ENCODE peak calls at places on chromosomes 6 and 20, in eight cellular contexts. Y, S, A, F, K, U, X and J are unnamed samples. For H3K9me3, the result is how much of the 10 kb centered on the place peaks cover.

GRCh38 chr20:8481636-8482035 is 349.6 kb downstream of the PLCB1 start:
- DNase-seq in Y (no peak), S (no peak), A (no peak), F (peak), K (no peak), U (no peak), X (no peak), J (no peak)

GRCh38 chr20:36969050-36969449 is 17.5 kb upstream of the SAMHD1 start:
- DNase-seq in Y (no peak), S (no peak), A (no peak), F (no peak), K (no peak), U (no peak), X (no peak), J (no peak)

GRCh38 chr6:98931710-98932109 is 16.0 kb downstream of the FBXL4 start:
- DNase-seq in Y (no peak), S (no peak), A (no peak), F (no peak), K (no peak), U (no peak), X (no peak), J (no peak)

GRCh38 chr6:2986722-2987196 is 12.9 kb upstream of the NQO2 start:
- DNase-seq in Y (no peak), S (no peak), A (no peak), F (peak), K (peak), U (no peak), X (no peak), J (no peak)

GRCh38 chr6:1407499-1407990 is 18.2 kb downstream of the FOXF2 start:
- DNase-seq in Y (no peak), S (no peak), A (no peak), F (peak), K (no peak), U (no peak), X (no peak), J (no peak)

GRCh38 chr6:101021504-101021903 is 140.4 kb upstream of the ASCC3 start:
- DNase-seq in Y (no peak), S (no peak), A (no peak), F (no peak), K (no peak), U (no peak), X (no peak), J (no peak)

GRCh38 chr6:149913085-149913484 is 9.8 kb downstream of the RAET1G start:
- DNase-seq in Y (no peak), S (no peak), A (no peak), F (no peak), K (no peak), U (no peak), X (no peak), J (peak)

GRCh38 chr6:6712979-6713514 is 124.5 kb downstream of the LY86 start:
- DNase-seq in Y (no peak), S (no peak), A (no peak), F (no peak), K (no peak), U (no peak), X (no peak), J (no peak)

GRCh38 chr6:136647363-136647763 is 97.1 kb upstream of the MAP7 start:
- DNase-seq in Y (no peak), S (no peak), A (no peak), F (peak), K (peak), U (no peak), X (no peak), J (no peak)

GRCh38 chr20:20010639-20011500 is 6.3 kb upstream of the NAA20 start:
- DNase-seq in Y (no peak), S (no peak), A (no peak), F (peak), K (no peak), U (no peak), X (no peak), J (no peak)

GRCh38 chr6:3929281-3929798 is 80.2 kb downstream of the FAM50B start:
- DNase-seq in Y (no peak), S (no peak), A (no peak), F (peak), K (peak), U (peak), X (no peak), J (no peak)

GRCh38 chr6:43667245-43668150 is 20.1 kb downstream of the MRPS18A start:
- DNase-seq in Y (peak), S (peak), A (no peak), F (peak), K (peak), U (peak), X (peak), J (no peak)

GRCh38 chr20:31717478-31717946 is 5.2 kb downstream of the BCL2L1 start:
- DNase-seq in Y (no peak), S (no peak), A (no peak), F (no peak), K (no peak), U (no peak), X (no peak), J (no peak)

GRCh38 chr6:90121982-90122381 is 174.7 kb downstream of the BACH2 start:
- DNase-seq in Y (no peak), S (no peak), A (no peak), F (peak), K (no peak), U (no peak), X (no peak), J (no peak)

GRCh38 chr6:20021795-20022194 is 184.6 kb downstream of the ID4 start:
- DNase-seq in Y (no peak), S (no peak), A (no peak), F (no peak), K (no peak), U (no peak), X (no peak), J (no peak)

GRCh38 chr20:41192575-41192974 is 55.2 kb downstream of the PLCG1 start:
- DNase-seq in Y (no peak), S (no peak), A (no peak), F (no peak), K (no peak), U (no peak), X (no peak), J (no peak)

GRCh38 chr6:139335447-139336210 is 38.8 kb downstream of the CITED2 start:
- DNase-seq in Y (no peak), S (no peak), A (no peak), F (no peak), K (no peak), U (no peak), X (no peak), J (no peak)

GRCh38 chr6:124792386-124792785 is 169.9 kb upstream of the RNF217 start:
- DNase-seq in Y (no peak), S (no peak), A (no peak), F (no peak), K (no peak), U (no peak), X (no peak), J (no peak)

GRCh38 chr20:43767686-43768474 is 41.1 kb upstream of the GTSF1L start:
- DNase-seq in Y (no peak), S (no peak), A (no peak), F (peak), K (no peak), U (no peak), X (no peak), J (no peak)

GRCh38 chr20:48658198-48658476 is 169.7 kb downstream of the PREX1 start:
- DNase-seq in Y (no peak), S (no peak), A (no peak), F (no peak), K (no peak), U (no peak), X (no peak), J (no peak)

GRCh38 chr6:11592289-11592906 is 54.8 kb downstream of the TMEM170B start:
- DNase-seq in Y (no peak), S (no peak), A (no peak), F (peak), K (no peak), U (peak), X (no peak), J (no peak)

GRCh38 chr6:30131947-30132497 is 3.9 kb upstream of the TRIM40 start:
- DNase-seq in Y (no peak), S (no peak), A (no peak), F (no peak), K (no peak), U (peak), X (no peak), J (no peak)

GRCh38 chr6:57224769-57225515 is 2.8 kb upstream of the RAB23 start:
- DNase-seq in Y (no peak), S (no peak), A (no peak), F (peak), K (no peak), U (no peak), X (no peak), J (no peak)

GRCh38 chr6:152201134-152201533 is 393.7 kb downstream of the ESR1 start:
- DNase-seq in Y (no peak), S (no peak), A (no peak), F (no peak), K (no peak), U (no peak), X (no peak), J (no peak)

GRCh38 chr20:24779166-24779565 is 169.9 kb upstream of the CST7 start:
- DNase-seq in Y (no peak), S (no peak), A (no peak), F (no peak), K (no peak), U (no peak), X (peak), J (no peak)

GRCh38 chr6:85496009-85496579 is 46.2 kb downstream of the NT5E start:
- DNase-seq in Y (no peak), S (no peak), A (no peak), F (no peak), K (no peak), U (no peak), X (no peak), J (no peak)

GRCh38 chr6:14066782-14067406 is 50.7 kb upstream of the CD83 start:
- DNase-seq in Y (peak), S (peak), A (no peak), F (peak), K (no peak), U (peak), X (no peak), J (no peak)

GRCh38 chr6:75643173-75643572 is 41.5 kb downstream of the SENP6 start:
- DNase-seq in Y (no peak), S (no peak), A (no peak), F (peak), K (no peak), U (no peak), X (no peak), J (no peak)

GRCh38 chr6:75065524-75065923 is 140.3 kb downstream of the COL12A1 start:
- DNase-seq in Y (no peak), S (peak), A (no peak), F (peak), K (peak), U (no peak), X (no peak), J (no peak)

GRCh38 chr20:51077601-51078000 is 54.7 kb upstream of the KCNG1 start:
- DNase-seq in Y (no peak), S (no peak), A (no peak), F (no peak), K (no peak), U (no peak), X (no peak), J (no peak)
- H3K27ac ChIP-seq in Y (no peak), S (no peak), A (no peak), F (no peak), K (no peak), U (no peak), X (no peak), J (no peak)

DNA sequence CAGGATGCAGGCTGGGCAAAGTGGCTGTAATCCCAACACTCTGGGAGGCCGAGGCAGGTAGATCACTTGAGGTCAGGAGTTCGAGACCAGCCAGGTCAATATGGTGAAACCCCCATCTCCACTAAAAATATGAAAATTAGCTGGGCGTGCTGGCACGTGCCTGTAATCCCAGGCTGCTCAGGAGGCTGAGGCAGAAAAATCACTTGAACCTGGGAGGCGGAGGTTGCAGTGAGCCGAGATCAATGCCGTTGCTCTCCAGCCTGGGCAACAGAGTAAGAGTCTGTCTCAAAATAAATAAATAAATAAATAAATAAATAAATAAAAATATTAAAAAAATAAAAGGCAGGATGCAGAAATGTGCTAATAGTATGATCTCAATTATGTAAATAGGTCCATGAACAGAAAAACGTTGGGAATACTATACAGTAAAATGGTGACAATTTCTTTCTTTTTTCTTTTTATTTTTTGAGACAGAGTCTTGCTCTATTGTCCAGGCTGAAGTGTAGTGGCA is 8.4 kb upstream of the CBFA2T2 start:
- DNase-seq in Y (no peak), S (no peak), A (no peak), F (no peak), K (no peak), U (no peak), X (no peak), J (no peak)
- H3K9me3 ChIP-seq in Y (under half), S (under half), A (under half), F (under half), K (under half), U (under half), X (under half), J (under half)

GRCh38 chr20:63543131-63543530 is 4.4 kb downstream of the SRMS start:
- DNase-seq in Y (no peak), S (no peak), A (no peak), F (no peak), K (no peak), U (no peak), X (no peak), J (no peak)

GRCh38 chr20:63542696-63543095 is 4.9 kb downstream of the SRMS start:
- DNase-seq in Y (no peak), S (no peak), A (no peak), F (no peak), K (no peak), U (no peak), X (no peak), J (no peak)

GRCh38 chr20:63541371-63541770 is 4.2 kb upstream of the PTK6 start:
- DNase-seq in Y (no peak), S (no peak), A (no peak), F (no peak), K (no peak), U (no peak), X (no peak), J (no peak)

GRCh38 chr20:63540417-63541186 is 3.4 kb upstream of the PTK6 start:
- DNase-seq in Y (no peak), S (no peak), A (no peak), F (peak), K (no peak), U (no peak), X (no peak), J (no peak)

DNA sequence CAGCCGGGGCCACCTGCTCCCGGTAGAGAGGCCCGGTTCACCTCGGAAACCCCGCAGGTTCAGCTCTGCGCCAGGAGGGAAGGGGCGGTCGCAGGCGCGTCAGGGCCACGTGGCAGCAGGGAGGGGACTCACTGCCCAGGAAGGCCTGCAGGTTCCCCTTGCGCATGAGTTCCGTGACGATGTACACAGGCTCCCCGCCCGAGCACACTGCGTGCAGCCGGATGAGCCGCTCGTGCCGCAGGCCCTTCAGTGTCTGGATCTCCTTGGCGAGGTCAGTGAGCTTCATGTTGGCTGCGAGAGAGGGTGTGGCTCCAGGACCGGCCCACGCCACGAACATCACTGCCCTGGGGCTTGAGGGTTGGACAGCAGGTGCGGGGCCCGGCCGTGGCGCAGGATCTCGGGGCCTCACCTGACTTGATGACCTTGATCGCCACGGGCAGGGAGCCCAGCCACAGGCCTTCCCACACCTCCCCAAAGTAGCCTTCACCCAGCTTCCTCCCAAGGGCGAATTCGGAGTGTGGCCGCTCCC is 4.9 kb upstream of the PTK6 start:
- DNase-seq in Y (peak), S (no peak), A (no peak), F (no peak), K (no peak), U (no peak), X (no peak), J (no peak)
- TF ChIP-seq POLR2A in Y (no peak), S (peak), A (no peak), F (no peak), K (no peak), U (no peak), X (no peak), J (no peak)

GRCh38 chr6:41682966-41683459 is 44.7 kb downstream of the MDFI start:
- DNase-seq in Y (no peak), S (no peak), A (no peak), F (no peak), K (no peak), U (no peak), X (no peak), J (no peak)

GRCh38 chr6:41683460-41684310 is 45.4 kb downstream of the MDFI start:
- DNase-seq in Y (peak), S (no peak), A (no peak), F (peak), K (peak), U (peak), X (peak), J (no peak)

GRCh38 chr6:41684311-41685182 is 46.3 kb downstream of the MDFI start:
- DNase-seq in Y (no peak), S (no peak), A (no peak), F (no peak), K (no peak), U (no peak), X (no peak), J (no peak)

GRCh38 chr6:41682056-41682477 is 43.8 kb downstream of the MDFI start:
- DNase-seq in Y (peak), S (peak), A (no peak), F (peak), K (peak), U (peak), X (peak), J (no peak)

DNA sequence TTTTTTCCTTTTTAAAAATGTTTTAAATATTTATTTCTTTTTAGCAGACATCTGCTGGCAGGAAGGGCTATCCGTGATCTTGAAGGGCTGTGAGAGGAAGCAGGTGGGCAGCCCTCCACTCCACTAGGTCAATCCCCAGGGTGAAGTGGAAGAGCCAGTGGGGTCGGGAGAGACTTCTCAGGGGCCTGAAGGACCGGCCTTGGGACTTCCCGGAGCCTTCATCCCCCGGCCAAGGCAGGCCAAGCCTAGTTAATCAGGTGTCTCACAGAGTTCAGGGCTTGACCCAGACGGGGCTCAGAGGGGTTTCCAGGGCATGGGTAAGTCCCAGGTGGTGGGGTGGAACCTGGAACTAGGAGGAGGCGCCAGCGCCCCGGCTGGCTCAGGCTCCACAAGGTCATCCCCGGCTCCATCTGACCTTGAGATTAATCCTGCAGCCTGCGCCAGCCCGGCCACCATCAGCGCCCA is 44.3 kb downstream of the MDFI start:
- DNase-seq in Y (no peak), S (no peak), A (no peak), F (no peak), K (no peak), U (no peak), X (peak), J (no peak)
- H3K27ac ChIP-seq in Y (no peak), S (no peak), A (peak), F (no peak), K (peak), U (peak), X (peak), J (no peak)

GRCh38 chr6:17355404-17355774 is 38.0 kb upstream of the CAP2 start:
- DNase-seq in Y (no peak), S (no peak), A (no peak), F (no peak), K (no peak), U (no peak), X (no peak), J (no peak)

GRCh38 chr6:17358515-17358914 is 34.9 kb upstream of the CAP2 start:
- DNase-seq in Y (no peak), S (no peak), A (no peak), F (no peak), K (no peak), U (no peak), X (no peak), J (no peak)

GRCh38 chr6:17365961-17366360 is 27.4 kb upstream of the CAP2 start:
- DNase-seq in Y (no peak), S (no peak), A (no peak), F (no peak), K (no peak), U (no peak), X (no peak), J (no peak)

GRCh38 chr6:17361013-17361412 is 32.4 kb upstream of the CAP2 start:
- DNase-seq in Y (no peak), S (no peak), A (no peak), F (peak), K (no peak), U (no peak), X (no peak), J (no peak)

GRCh38 chr6:17360564-17360963 is 32.8 kb upstream of the CAP2 start:
- DNase-seq in Y (no peak), S (no peak), A (no peak), F (no peak), K (no peak), U (no peak), X (no peak), J (no peak)
- H3K9me3 ChIP-seq in Y (under half), S (under half), A (under half), F (under half), K (under half), U (under half), X (under half), J (under half)